ENCODE peak calls at places on chromosome 9, in four cellular contexts. K is H1, M is mesenchymal stem cell, F is H9. W is an unnamed sample.

GRCh38 chr9:130450344-130451003 is 5.7 kb downstream of the ASS1 start:
- DNase-seq in K (no peak), M (no peak), F (peak; percentile 68), W (no peak)

GRCh38 chr9:120733190-120733589 is 18.9 kb upstream of the MEGF9 start:
- DNase-seq in K (no peak), M (peak; percentile 87), F (no peak), W (no peak)

GRCh38 chr9:21395778-21396717 is 10.8 kb upstream of the IFNA2 start:
- DNase-seq in K (no peak), M (peak; percentile 37), F (peak; percentile 77), W (peak; percentile 84)

GRCh38 chr9:116416421-116416820 is 262.8 kb downstream of the PAPPA start:
- DNase-seq in K (no peak), M (no peak), F (no peak), W (no peak)

GRCh38 chr9:130766031-130766903 is 68.8 kb upstream of the ABL1 start:
- DNase-seq in K (no peak), M (no peak), F (no peak), W (no peak)

GRCh38 chr9:94603259-94603776 is 9.7 kb upstream of the FBP2 start:
- DNase-seq in K (peak; percentile 64), M (peak; percentile 90), F (peak; percentile 91), W (peak; percentile 75)

GRCh38 chr9:87684627-87685204 is 41.2 kb upstream of the CTSL start:
- DNase-seq in K (no peak), M (peak; percentile 33), F (peak; percentile 58), W (peak; percentile 17)

GRCh38 chr9:20558609-20559016 is 63.7 kb downstream of the MLLT3 start:
- DNase-seq in K (peak; percentile 3), M (peak; percentile 93), F (no peak), W (no peak)

GRCh38 chr9:32426278-32426939 is 42.0 kb downstream of the ACO1 start:
- DNase-seq in K (no peak), M (peak; percentile 93), F (no peak), W (no peak)

GRCh38 chr9:16625106-16625505 is 245.4 kb downstream of the BNC2 start:
- DNase-seq in K (no peak), M (no peak), F (no peak), W (no peak)

GRCh38 chr9:124771021-124771866 is at the start of gene NR6A1:
- DNase-seq in K (peak; percentile 89), M (peak; percentile 98), F (peak; percentile 96), W (peak; percentile 97)

GRCh38 chr9:13140843-13141592 is 138.5 kb downstream of the MPDZ start:
- DNase-seq in K (no peak), M (peak; percentile 17), F (no peak), W (no peak)

GRCh38 chr9:132008184-132008781 is 71.4 kb downstream of the MED27 start:
- DNase-seq in K (no peak), M (peak; percentile 47), F (no peak), W (no peak)

GRCh38 chr9:97958812-97959511 is 21.0 kb upstream of the HEMGN start:
- DNase-seq in K (no peak), M (peak; percentile 83), F (no peak), W (no peak)

GRCh38 chr9:6584881-6585597 is 60.5 kb downstream of the GLDC start:
- DNase-seq in K (no peak), M (peak; percentile 37), F (no peak), W (no peak)

GRCh38 chr9:98255064-98255577 is 328 bp downstream of the TBC1D2 start:
- DNase-seq in K (no peak), M (peak; percentile 77), F (no peak), W (no peak)

GRCh38 chr9:117763314-117763713 is 59.1 kb downstream of the TLR4 start:
- DNase-seq in K (no peak), M (peak; percentile 44), F (no peak), W (no peak)

GRCh38 chr9:2241875-2242741 is 227.0 kb downstream of the SMARCA2 start:
- DNase-seq in K (peak; percentile 77), M (peak; percentile 91), F (peak; percentile 91), W (peak; percentile 72)

GRCh38 chr9:34869390-34869789 is 88.7 kb upstream of the PHF24 start:
- DNase-seq in K (no peak), M (peak; percentile 18), F (no peak), W (no peak)

GRCh38 chr9:125189361-125190289 is at the start of gene PPP6C:
- DNase-seq in K (peak; percentile 87), M (peak; percentile 96), F (peak; percentile 96), W (peak; percentile 93)

GRCh38 chr9:96340707-96341106 is 38.7 kb upstream of the HSD17B3 start:
- DNase-seq in K (no peak), M (no peak), F (no peak), W (no peak)
- H2BK12ac ChIP-seq in K (no peak overlapping the region), M (no peak overlapping the region), F (no peak overlapping the region), W (no peak overlapping the region)

DNA sequence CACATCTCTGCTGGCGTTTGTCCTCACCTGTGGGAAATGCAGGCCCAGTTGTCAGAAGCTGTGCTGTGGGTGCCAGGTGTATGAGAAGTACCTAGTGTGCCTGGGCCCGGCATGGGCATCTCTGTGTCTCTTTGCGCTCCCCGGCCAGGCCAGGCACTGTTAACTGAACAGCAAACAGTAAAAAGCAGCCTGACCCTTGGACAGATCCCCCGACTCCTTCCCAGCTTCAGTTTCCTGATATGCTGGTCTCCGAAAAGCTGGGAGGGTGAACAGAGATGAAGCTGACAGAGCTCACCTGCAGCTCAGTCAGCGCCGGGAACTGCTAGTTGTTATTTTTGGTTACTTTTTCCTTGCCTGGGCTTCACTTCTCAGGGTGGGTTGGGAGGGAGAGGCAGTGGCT is 28.9 kb downstream of the RXRA start:
- DNase-seq in K (no peak), M (no peak), F (no peak), W (no peak)
- H3K4me1 ChIP-seq in K (no peaks in the 10 kb centered on the region), M (peaks cover 57% of the 10 kb centered on the region), F (no peaks in the 10 kb centered on the region), W (no peaks in the 10 kb centered on the region)

GRCh38 chr9:78695521-78695920 is 398.6 kb downstream of the PSAT1 start:
- DNase-seq in K (no peak), M (no peak), F (peak; percentile 37), W (no peak)
- H3K9ac ChIP-seq in K (no peak overlapping the region), M (no peak overlapping the region), F (no peak overlapping the region), W (no peak overlapping the region)

GRCh38 chr9:38153152-38153909 is 84.3 kb upstream of the SHB start:
- DNase-seq in K (no peak), M (no peak), F (no peak), W (no peak)
- H2BK12ac ChIP-seq in K (no peak overlapping the region), M (no peak overlapping the region), F (no peak overlapping the region), W (no peak overlapping the region)

GRCh38 chr9:691825-692363 is 149.6 kb upstream of the DMRT1 start:
- DNase-seq in K (no peak), M (no peak), F (no peak), W (no peak)

GRCh38 chr9:692636-693459 is 148.6 kb upstream of the DMRT1 start:
- DNase-seq in K (no peak), M (no peak), F (no peak), W (no peak)

GRCh38 chr9:694499-695154 is 146.9 kb upstream of the DMRT1 start:
- DNase-seq in K (no peak), M (peak; percentile 88), F (no peak), W (no peak)

GRCh38 chr9:695252-695651 is 146.2 kb upstream of the DMRT1 start:
- DNase-seq in K (no peak), M (no peak), F (no peak), W (no peak)

DNA sequence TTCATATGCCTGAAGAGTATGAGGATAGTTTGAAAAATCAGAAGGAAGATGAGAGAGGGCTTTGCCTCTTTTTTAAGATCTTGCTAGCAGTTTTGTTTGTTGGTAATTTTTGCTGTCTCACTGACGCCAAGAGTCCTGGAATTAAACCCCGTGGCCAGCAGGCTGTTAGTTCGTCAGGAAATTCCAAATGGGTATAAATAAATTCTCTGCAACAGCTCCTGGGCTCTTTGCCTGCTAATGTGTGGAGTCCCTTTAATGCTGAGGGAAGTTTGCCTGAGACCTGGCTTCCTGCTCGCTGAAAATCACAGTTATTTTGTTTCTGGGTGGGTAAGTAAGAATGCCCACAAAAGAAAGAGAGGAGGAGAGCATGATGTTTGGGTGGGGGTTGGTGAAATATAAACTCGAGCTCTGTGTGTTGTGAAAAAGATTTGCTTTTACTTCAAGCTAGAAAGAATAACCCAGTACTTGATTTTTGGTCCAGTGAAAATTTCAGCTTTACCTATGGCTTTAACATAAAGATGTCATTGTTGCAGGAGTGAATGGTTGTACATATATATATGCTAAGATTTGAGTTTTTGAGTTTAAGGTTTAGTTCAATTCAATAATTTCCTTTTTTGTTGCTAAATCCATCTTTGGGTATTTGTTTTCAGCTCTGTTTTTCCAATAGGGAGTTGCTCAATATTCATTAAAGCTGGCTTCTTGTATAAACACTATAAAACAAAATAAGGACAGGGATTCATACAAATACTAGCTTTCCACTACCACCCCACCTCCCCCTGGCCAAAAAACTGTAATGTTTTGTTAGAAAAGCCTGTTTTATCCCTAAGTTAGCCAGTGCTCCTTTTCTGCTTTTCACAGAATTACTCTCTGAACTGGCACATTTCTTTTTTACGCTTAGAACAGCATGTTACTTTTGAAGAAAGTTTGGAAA is 147.8 kb upstream of the DMRT1 start:
- DNase-seq in K (no peak), M (peak; percentile 92), F (no peak), W (no peak)
- H3K4me1 ChIP-seq in K (peaks cover 4% of the 10 kb centered on the region), M (peaks cover 15% of the 10 kb centered on the region), F (peaks cover 7% of the 10 kb centered on the region), W (peaks cover 22% of the 10 kb centered on the region)

DNA sequence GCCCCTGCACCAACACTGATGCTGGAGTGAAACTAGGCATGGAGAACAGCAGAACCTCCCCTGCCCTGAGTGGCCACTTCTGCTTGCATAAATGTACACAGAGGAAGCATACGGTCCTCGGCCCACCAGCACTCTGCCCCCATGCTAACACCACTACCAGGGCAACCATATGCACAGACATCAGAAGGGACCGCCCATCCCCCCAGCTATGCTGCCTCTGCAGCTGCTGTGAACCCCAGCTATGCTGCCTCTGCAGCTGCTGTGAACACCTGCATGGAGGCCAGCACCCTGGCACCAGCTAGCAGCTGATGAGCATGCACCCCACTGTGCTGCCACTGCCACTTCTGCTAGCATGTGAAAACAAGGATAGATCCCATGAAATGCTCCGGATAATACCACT is 250.3 kb downstream of the TUSC1 start:
- DNase-seq in K (no peak), M (no peak), F (no peak), W (no peak)
- H3K9ac ChIP-seq in K (no peak overlapping the region), M (no peak overlapping the region), F (no peak overlapping the region), W (no peak overlapping the region)

GRCh38 chr9:113452206-113452605 is 11.3 kb upstream of the RGS3 start:
- DNase-seq in K (no peak), M (no peak), F (no peak), W (no peak)

GRCh38 chr9:113444736-113445135 is 18.8 kb upstream of the RGS3 start:
- DNase-seq in K (no peak), M (no peak), F (no peak), W (no peak)

GRCh38 chr9:113446323-113446740 is 17.2 kb upstream of the RGS3 start:
- DNase-seq in K (no peak), M (peak; percentile 67), F (no peak), W (peak; percentile 37)
- H2BK12ac ChIP-seq in K (no peak overlapping the region), M (no peak overlapping the region), F (no peak overlapping the region), W (no peak overlapping the region)

DNA sequence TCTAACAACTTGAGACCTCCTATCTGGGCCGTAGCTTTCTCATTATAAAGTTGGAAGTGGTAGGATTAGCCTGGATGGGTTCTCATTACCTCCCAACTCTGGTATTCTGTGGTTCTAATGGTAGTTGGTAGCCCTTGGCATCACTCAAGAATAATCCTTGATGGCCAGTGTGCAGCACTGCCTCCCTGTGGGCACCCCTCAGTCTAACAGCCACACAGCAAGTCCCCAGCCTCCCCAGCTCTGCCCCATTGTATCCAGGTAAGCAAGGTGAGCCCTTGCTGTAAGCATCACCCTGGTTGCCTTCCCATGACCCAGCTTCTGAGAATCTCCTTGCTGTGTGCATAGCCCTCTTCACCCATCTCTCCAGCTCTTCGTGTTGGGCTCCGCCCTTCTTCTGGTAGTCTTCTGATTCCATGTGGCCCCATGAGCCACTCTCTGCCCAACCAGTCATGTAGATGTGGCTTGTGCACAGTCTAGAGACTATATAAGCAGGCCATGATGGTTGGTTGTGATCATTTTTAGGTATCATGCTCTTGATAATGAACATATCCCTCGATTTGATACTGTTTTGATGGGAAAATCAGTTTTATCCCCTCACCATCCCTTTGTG is 57.6 kb upstream of the GRHPR start:
- DNase-seq in K (no peak), M (no peak), F (peak; percentile 55), W (no peak)
- H3K4me1 ChIP-seq in K (no peaks in the 10 kb centered on the region), M (no peaks in the 10 kb centered on the region), F (no peaks in the 10 kb centered on the region), W (no peaks in the 10 kb centered on the region)

W was measured in neuronal stem cell.